ENCODE peak calls at places on chromosome 3, in ten cellular contexts. V is GM23338, A is MG63, M is neural progenitor cell, X is PC-3, R is psoas muscle, H is Caco-2, N is tibial artery, U is IMR-90, I is gastrocnemius medialis. P is an unnamed sample.

GRCh38 chr3:133831966-133832801 is 26.6 kb downstream of the SRPRB start:
- DNase-seq in V (peak; percentile 25), A (no peak), M (no peak), X (no peak), R (no peak), H (peak; percentile 36), N (no peak), U (no peak), I (no peak), P (no peak)

GRCh38 chr3:137325170-137325569 is 367.4 kb downstream of the IL20RB start:
- DNase-seq in V (no peak), A (no peak), M (no peak), X (no peak), R (no peak), H (no peak), N (no peak), U (no peak), I (no peak), P (no peak)

GRCh38 chr3:94121161-94121560 is 58.3 kb downstream of the NSUN3 start:
- DNase-seq in V (peak; percentile 10), A (no peak), M (peak; percentile 19), X (no peak), R (no peak), H (no peak), N (no peak), U (no peak), I (no peak), P (no peak)

GRCh38 chr3:134874737-134875413 is 79.8 kb downstream of the EPHB1 start:
- DNase-seq in V (no peak), A (no peak), M (no peak), X (no peak), R (no peak), H (no peak), N (no peak), U (no peak), I (no peak), P (no peak)

GRCh38 chr3:167920747-167921146 is 175.0 kb downstream of the GOLIM4 start:
- DNase-seq in V (no peak), A (no peak), M (no peak), X (no peak), R (no peak), H (no peak), N (no peak), U (no peak), I (no peak), P (no peak)

GRCh38 chr3:134985841-134986520 is 190.9 kb downstream of the EPHB1 start:
- DNase-seq in V (no peak), A (no peak), M (no peak), X (no peak), R (no peak), H (no peak), N (no peak), U (no peak), I (no peak), P (no peak)

GRCh38 chr3:46321461-46322104 is 32.3 kb upstream of the CCR2 start:
- DNase-seq in V (no peak), A (no peak), M (no peak), X (no peak), R (no peak), H (no peak), N (no peak), U (no peak), I (no peak), P (no peak)

GRCh38 chr3:15214758-15215157 is 8.7 kb downstream of the CAPN7 start:
- DNase-seq in V (no peak), A (no peak), M (no peak), X (no peak), R (no peak), H (no peak), N (no peak), U (no peak), I (no peak), P (no peak)

GRCh38 chr3:146503459-146504202 is 34.3 kb upstream of the PLSCR2 start:
- DNase-seq in V (peak; percentile 29), A (peak; percentile 89), M (no peak), X (peak; percentile 96), R (no peak), H (peak; percentile 36), N (no peak), U (peak; percentile 95), I (no peak), P (peak; percentile 87)

GRCh38 chr3:9280477-9281219 is 31.2 kb upstream of the SRGAP3 start:
- DNase-seq in V (peak; percentile 54), A (peak; percentile 47), M (peak; percentile 80), X (no peak), R (no peak), H (no peak), N (no peak), U (no peak), I (no peak), P (no peak)

GRCh38 chr3:64022451-64023186 is 675 bp downstream of the PSMD6 start:
- DNase-seq in V (no peak), A (peak; percentile 38), M (no peak), X (peak; percentile 4), R (peak; percentile 57), H (no peak), N (no peak), U (no peak), I (no peak), P (no peak)

GRCh38 chr3:109553573-109554371 is 216.4 kb upstream of the DPPA4 start:
- DNase-seq in V (peak; percentile 19), A (no peak), M (no peak), X (peak; percentile 59), R (no peak), H (no peak), N (no peak), U (peak; percentile 18), I (no peak), P (no peak)

GRCh38 chr3:127170794-127171193 is 22.1 kb upstream of the PRR23E start:
- DNase-seq in V (no peak), A (peak; percentile 66), M (peak; percentile 51), X (peak; percentile 19), R (no peak), H (no peak), N (no peak), U (peak; percentile 64), I (no peak), P (peak; percentile 60)

GRCh38 chr3:10725846-10726245 is 90.2 kb upstream of the SLC6A11 start:
- DNase-seq in V (no peak), A (no peak), M (no peak), X (no peak), R (no peak), H (no peak), N (no peak), U (no peak), I (no peak), P (no peak)

GRCh38 chr3:123313889-123314288 is 112.1 kb downstream of the SEC22A start:
- DNase-seq in V (no peak), A (no peak), M (no peak), X (no peak), R (peak; percentile 28), H (no peak), N (no peak), U (no peak), I (no peak), P (no peak)

GRCh38 chr3:123317716-123318115 is 116.0 kb downstream of the SEC22A start:
- DNase-seq in V (no peak), A (no peak), M (no peak), X (no peak), R (no peak), H (no peak), N (peak; percentile 12), U (no peak), I (no peak), P (no peak)

GRCh38 chr3:123312331-123313265 is 110.9 kb downstream of the SEC22A start:
- DNase-seq in V (no peak), A (no peak), M (no peak), X (no peak), R (no peak), H (no peak), N (no peak), U (peak; percentile 4), I (no peak), P (no peak)

GRCh38 chr3:123315271-123315595 is 113.5 kb downstream of the SEC22A start:
- DNase-seq in V (no peak), A (no peak), M (no peak), X (no peak), R (no peak), H (no peak), N (no peak), U (no peak), I (no peak), P (no peak)

GRCh38 chr3:123314409-123315270 is 112.9 kb downstream of the SEC22A start:
- DNase-seq in V (peak; percentile 99), A (no peak), M (peak; percentile 42), X (no peak), R (peak; percentile 30), H (no peak), N (no peak), U (no peak), I (no peak), P (no peak)
- H3K36me3 ChIP-seq in V (no peaks in the 10 kb centered on the region), A (no peaks in the 10 kb centered on the region), M (no peaks in the 10 kb centered on the region), X (no peaks in the 10 kb centered on the region), R (no peaks in the 10 kb centered on the region), H (no peaks in the 10 kb centered on the region), N (peaks cover 90% of the 10 kb centered on the region), U (no peaks in the 10 kb centered on the region), I (no peaks in the 10 kb centered on the region), P (no peaks in the 10 kb centered on the region)

GRCh38 chr3:16391936-16392536 is 121.5 kb downstream of the RFTN1 start:
- DNase-seq in V (no peak), A (no peak), M (no peak), X (no peak), R (no peak), H (no peak), N (no peak), U (no peak), I (no peak), P (no peak)
- H3K36me3 ChIP-seq in V (no peaks in the 10 kb centered on the region), A (no peaks in the 10 kb centered on the region), M (no peaks in the 10 kb centered on the region), X (no peaks in the 10 kb centered on the region), R (no peaks in the 10 kb centered on the region), H (no peaks in the 10 kb centered on the region), N (no peaks in the 10 kb centered on the region), U (peaks cover 1% of the 10 kb centered on the region), I (no peaks in the 10 kb centered on the region), P (no peaks in the 10 kb centered on the region)

DNA sequence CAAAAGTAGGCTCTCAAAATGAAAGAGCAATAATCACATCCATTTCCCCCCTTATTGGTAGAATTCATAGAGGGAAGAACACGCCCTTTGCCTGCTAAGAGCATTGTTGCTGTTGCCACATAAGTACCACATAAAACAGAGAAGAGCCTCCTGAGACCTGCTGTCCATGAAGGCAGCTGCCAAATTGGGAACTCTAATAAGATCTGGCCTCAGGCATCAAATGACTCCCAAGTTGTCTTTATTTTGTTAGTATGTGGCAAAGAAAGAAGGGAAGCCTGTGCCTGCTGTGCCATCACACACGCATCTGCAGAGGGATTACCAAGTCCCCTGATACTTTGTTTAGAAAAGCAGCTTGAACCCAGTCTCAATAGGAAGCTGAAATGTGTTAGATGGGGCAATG is 23.9 kb downstream of the VGLL3 start:
- DNase-seq in V (no peak), A (no peak), M (peak; percentile 74), X (no peak), R (no peak), H (no peak), N (no peak), U (no peak), I (no peak), P (no peak)
- H3K36me3 ChIP-seq in V (no peaks in the 10 kb centered on the region), A (peaks cover 58% of the 10 kb centered on the region), M (no peaks in the 10 kb centered on the region), X (no peaks in the 10 kb centered on the region), R (peaks cover 5% of the 10 kb centered on the region), H (no peaks in the 10 kb centered on the region), N (peaks cover 15% of the 10 kb centered on the region), U (peaks cover 35% of the 10 kb centered on the region), I (no peaks in the 10 kb centered on the region), P (no peaks in the 10 kb centered on the region)

DNA sequence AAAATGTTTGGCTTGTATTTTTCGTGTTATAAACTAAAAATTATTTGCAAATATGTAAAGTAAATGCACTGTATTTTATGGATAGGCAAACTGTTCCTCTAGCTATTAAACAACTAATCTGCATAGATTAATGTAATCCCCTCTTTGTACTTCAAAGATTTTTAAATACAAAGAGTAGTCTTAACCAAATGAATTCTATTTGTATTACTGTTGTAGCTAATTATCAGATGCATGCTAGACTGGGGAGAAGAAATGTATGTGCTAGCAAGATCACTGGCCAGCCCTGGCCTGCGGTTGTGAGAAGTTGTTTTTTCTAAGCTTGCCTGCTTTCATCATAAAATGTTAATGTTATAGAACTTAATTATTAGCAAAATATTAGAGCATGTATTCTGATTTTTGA is 92.6 kb downstream of the STT3B start:
- DNase-seq in V (no peak), A (no peak), M (peak; percentile 5), X (no peak), R (no peak), H (no peak), N (no peak), U (no peak), I (no peak), P (no peak)
- H3K36me3 ChIP-seq in V (peaks cover 7% of the 10 kb centered on the region), A (no peaks in the 10 kb centered on the region), M (peaks cover 8% of the 10 kb centered on the region), X (peaks cover 47% of the 10 kb centered on the region), R (peaks cover 68% of the 10 kb centered on the region), H (no peaks in the 10 kb centered on the region), N (peaks cover 48% of the 10 kb centered on the region), U (peaks cover 9% of the 10 kb centered on the region), I (no peaks in the 10 kb centered on the region), P (no peaks in the 10 kb centered on the region)

P was measured in kidney epithelial cell.